ENCODE peak calls at places on chromosome 17, in nine cellular contexts. J is left lung, X is IMR-90, D is A549, K is MM.1S, S is cardiac fibroblast, F is esophagus squamous epithelium, V is body of pancreas, T is heart right ventricle. G is an unnamed sample.

GRCh38 chr17:31527606-31528005 is 136.1 kb downstream of the RAB11FIP4 start:
- DNase-seq in J (no peak), X (peak; percentile 55), D (no peak), K (no peak), S (peak; percentile 73), F (no peak), V (no peak), T (no peak), G (no peak)

GRCh38 chr17:57989011-57989345 is 924 bp upstream of the VEZF1 start:
- DNase-seq in J (no peak), X (peak; percentile 50), D (peak; percentile 72), K (peak; percentile 39), S (peak; percentile 41), F (no peak), V (peak; percentile 31), T (peak; percentile 71), G (peak; percentile 62)

GRCh38 chr17:72175787-72176515 is 55.1 kb downstream of the SOX9 start:
- DNase-seq in J (no peak), X (peak; percentile 55), D (no peak), K (no peak), S (peak; percentile 19), F (no peak), V (peak; percentile 44), T (no peak), G (no peak)

GRCh38 chr17:28675980-28676379 is 14.0 kb downstream of the SUPT6H start:
- DNase-seq in J (no peak), X (no peak), D (peak; percentile 62), K (peak; percentile 30), S (no peak), F (no peak), V (no peak), T (no peak), G (no peak)

GRCh38 chr17:68591583-68591982 is 9.6 kb downstream of the FAM20A start:
- DNase-seq in J (no peak), X (no peak), D (no peak), K (no peak), S (peak; percentile 34), F (no peak), V (peak; percentile 35), T (peak; percentile 29), G (no peak)

GRCh38 chr17:64443086-64443760 is 5.7 kb upstream of the MILR1 start:
- DNase-seq in J (no peak), X (no peak), D (peak; percentile 81), K (no peak), S (no peak), F (no peak), V (no peak), T (no peak), G (no peak)

GRCh38 chr17:27553019-27553511 is 77.9 kb upstream of the LGALS9 start:
- DNase-seq in J (no peak), X (no peak), D (peak; percentile 59), K (no peak), S (peak; percentile 60), F (no peak), V (peak; percentile 73), T (no peak), G (no peak)

GRCh38 chr17:8012996-8013640 is 10.7 kb downstream of the GUCY2D start:
- DNase-seq in J (no peak), X (no peak), D (no peak), K (no peak), S (no peak), F (no peak), V (no peak), T (no peak), G (no peak)

GRCh38 chr17:80978499-80979497 is 12.8 kb upstream of the CHMP6 start:
- DNase-seq in J (no peak), X (peak; percentile 22), D (no peak), K (no peak), S (no peak), F (no peak), V (no peak), T (no peak), G (no peak)

GRCh38 chr17:7183433-7184090 is 4.4 kb upstream of the ASGR1 start:
- DNase-seq in J (peak; percentile 2), X (no peak), D (no peak), K (no peak), S (no peak), F (no peak), V (no peak), T (no peak), G (peak; percentile 44)

GRCh38 chr17:38967290-38967738 is at the start of gene FBXO47:
- DNase-seq in J (peak; percentile 94), X (peak; percentile 38), D (peak; percentile 98), K (no peak), S (peak; percentile 92), F (peak; percentile 64), V (peak; percentile 93), T (peak; percentile 97), G (peak; percentile 71)

GRCh38 chr17:9883451-9883850 is 21.6 kb downstream of the RCVRN start:
- DNase-seq in J (no peak), X (no peak), D (peak; percentile 23), K (no peak), S (no peak), F (no peak), V (no peak), T (no peak), G (no peak)

GRCh38 chr17:29591737-29592624 is 951 bp upstream of the ANKRD13B start:
- DNase-seq in J (peak; percentile 89), X (peak; percentile 65), D (peak; percentile 95), K (peak; percentile 78), S (peak; percentile 83), F (no peak), V (peak; percentile 87), T (peak; percentile 88), G (peak; percentile 91)

GRCh38 chr17:61380836-61381525 is 18.7 kb upstream of the TBX2 start:
- DNase-seq in J (no peak), X (no peak), D (no peak), K (no peak), S (no peak), F (no peak), V (no peak), T (no peak), G (no peak)

GRCh38 chr17:82100502-82101298 is 2.7 kb upstream of the FASN start:
- DNase-seq in J (no peak), X (no peak), D (no peak), K (no peak), S (no peak), F (no peak), V (no peak), T (no peak), G (no peak)
- H3K4me3 ChIP-seq in J (no peak overlapping the region), X (no peak overlapping the region), D (no peak overlapping the region), K (no peak overlapping the region), S (no peak overlapping the region), F (no peak overlapping the region), V (no peak overlapping the region), T (no peak overlapping the region), G (no peak overlapping the region)

DNA sequence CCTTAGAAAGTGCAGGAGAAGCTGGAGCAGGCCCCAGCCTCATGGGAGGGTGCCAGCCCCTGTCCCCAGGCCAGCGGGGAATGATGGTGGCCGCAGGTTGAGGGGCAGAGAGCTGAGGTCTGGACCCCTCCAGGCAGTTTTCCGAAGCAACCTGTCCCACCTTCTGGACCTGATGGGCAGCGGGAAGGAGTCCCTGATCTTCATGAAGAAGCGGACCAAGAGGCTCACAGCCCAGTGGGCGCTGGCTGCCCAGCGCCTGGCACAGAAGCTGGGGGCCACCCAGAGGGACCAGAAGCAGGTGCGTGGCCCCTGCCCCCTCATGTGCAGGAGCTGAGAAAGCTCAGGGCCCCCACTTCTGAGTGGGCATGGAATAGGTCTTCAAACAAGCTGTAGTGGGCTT is 36.8 kb downstream of the MGAT5B start:
- DNase-seq in J (no peak), X (no peak), D (no peak), K (no peak), S (no peak), F (no peak), V (no peak), T (no peak), G (no peak)
- H3K4me3 ChIP-seq in J (no peak overlapping the region), X (no peak overlapping the region), D (no peak overlapping the region), K (no peak overlapping the region), S (no peak overlapping the region), F (no peak overlapping the region), V (no peak overlapping the region), T (no peak overlapping the region), G (no peak overlapping the region)

DNA sequence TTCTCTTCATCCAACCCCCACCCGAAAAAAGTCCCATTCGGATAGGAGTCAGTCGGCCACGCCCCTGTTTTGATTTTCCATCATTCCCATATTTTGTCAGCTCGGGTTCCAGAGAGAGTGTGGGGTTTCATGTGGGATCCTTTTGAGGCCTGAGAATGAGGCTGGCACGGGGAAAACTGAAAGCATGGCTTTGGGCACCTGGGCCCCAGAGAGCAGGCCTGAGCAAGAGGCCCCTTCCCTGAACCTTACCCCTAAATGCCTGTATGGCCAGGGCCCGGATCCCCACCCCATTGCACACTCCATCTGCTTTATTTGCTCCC is 4.6 kb upstream of the HOXB4 start:
- DNase-seq in J (no peak), X (no peak), D (no peak), K (no peak), S (no peak), F (no peak), V (no peak), T (no peak), G (no peak)
- H3K4me3 ChIP-seq in J (no peak overlapping the region), X (peak overlapping the region; percentile 92), D (no peak overlapping the region), K (no peak overlapping the region), S (no peak overlapping the region), F (peak overlapping the region; percentile 51), V (no peak overlapping the region), T (no peak overlapping the region), G (no peak overlapping the region)

GRCh38 chr17:44968225-44969143 is at the start of gene C1QL1:
- DNase-seq in J (peak; percentile 90), X (peak; percentile 81), D (peak; percentile 90), K (peak; percentile 90), S (peak; percentile 93), F (peak; percentile 12), V (peak; percentile 89), T (peak; percentile 91), G (peak; percentile 89)

GRCh38 chr17:44971776-44972483 is 3.8 kb upstream of the C1QL1 start:
- DNase-seq in J (no peak), X (peak; percentile 72), D (no peak), K (no peak), S (peak; percentile 24), F (no peak), V (no peak), T (no peak), G (peak; percentile 61)

GRCh38 chr17:44967907-44968224 is 237 bp downstream of the C1QL1 start:
- DNase-seq in J (no peak), X (no peak), D (no peak), K (no peak), S (no peak), F (no peak), V (no peak), T (no peak), G (no peak)

GRCh38 chr17:44969144-44969780 is 1.2 kb upstream of the C1QL1 start:
- DNase-seq in J (no peak), X (no peak), D (no peak), K (no peak), S (no peak), F (no peak), V (no peak), T (no peak), G (no peak)

DNA sequence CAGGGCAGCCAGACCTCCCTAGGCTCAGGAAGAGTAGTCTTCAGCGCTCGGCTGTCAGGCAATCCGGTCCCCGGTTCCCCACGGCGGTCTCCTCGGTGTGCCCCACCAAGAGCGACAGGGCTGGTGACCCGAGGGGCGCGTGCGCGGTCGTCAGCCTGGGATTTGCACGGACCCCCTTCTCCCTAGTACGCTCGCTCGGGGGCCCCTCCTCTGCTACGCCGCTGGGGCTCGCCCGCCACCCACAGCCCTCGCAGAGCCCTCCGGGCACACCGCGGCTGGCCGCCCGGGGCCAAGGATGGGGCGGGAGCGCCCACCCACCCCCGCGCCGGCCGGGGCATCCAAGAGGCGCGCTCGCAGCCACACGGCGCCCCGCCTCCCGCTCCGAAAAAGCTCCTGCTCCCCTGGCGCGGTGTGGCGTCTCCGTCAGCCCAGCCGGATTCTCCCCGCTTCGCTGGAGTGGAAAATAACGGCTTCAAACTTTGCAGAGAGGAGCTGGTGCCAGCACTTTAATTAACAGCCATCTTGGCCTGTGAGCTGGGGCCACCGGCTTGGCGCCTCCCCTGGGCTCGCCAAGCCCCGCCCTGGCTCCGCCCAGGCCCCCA is 2.1 kb upstream of the C1QL1 start:
- DNase-seq in J (no peak), X (no peak), D (no peak), K (no peak), S (peak; percentile 40), F (no peak), V (no peak), T (peak; percentile 35), G (no peak)
- H3K4me3 ChIP-seq in J (no peak overlapping the region), X (peak overlapping the region; percentile 61), D (peak overlapping the region; percentile 52), K (no peak overlapping the region), S (peak overlapping the region; percentile 48), F (peak overlapping the region; percentile 31), V (no peak overlapping the region), T (peak overlapping the region; percentile 20), G (peak overlapping the region; percentile 44)